ENCODE peak calls at places on chromosome 22, in six cellular contexts. One of them, this sample, is unnamed.

GRCh38 chr22:43128928-43129424 is 14.2 kb downstream of the MCAT start:
- DNase-seq in PC-3: no peak
- DNase-seq in GM23248: no peak
- DNase-seq in ovary: no peak
- DNase-seq in A549: no peak
- DNase-seq in mammary epithelial cell: no peak
- DNase-seq in this sample: peak; percentile 67

GRCh38 chr22:38221908-38222796 is 20.4 kb downstream of the MAFF start:
- DNase-seq in PC-3: no peak
- DNase-seq in GM23248: no peak
- DNase-seq in ovary: no peak
- DNase-seq in A549: no peak
- DNase-seq in mammary epithelial cell: no peak
- DNase-seq in this sample: no peak

GRCh38 chr22:43392385-43392989 is 19.3 kb upstream of the MPPED1 start:
- DNase-seq in PC-3: no peak
- DNase-seq in GM23248: no peak
- DNase-seq in ovary: no peak
- DNase-seq in A549: no peak
- DNase-seq in mammary epithelial cell: no peak
- DNase-seq in this sample: no peak

GRCh38 chr22:36729321-36729720 is 25.8 kb upstream of the CACNG2 start:
- DNase-seq in PC-3: no peak
- DNase-seq in GM23248: no peak
- DNase-seq in ovary: no peak
- DNase-seq in A549: no peak
- DNase-seq in mammary epithelial cell: no peak
- DNase-seq in this sample: no peak

GRCh38 chr22:25770333-25770732 is 28.3 kb downstream of the MYO18B start:
- DNase-seq in PC-3: no peak
- DNase-seq in GM23248: no peak
- DNase-seq in ovary: no peak
- DNase-seq in A549: no peak
- DNase-seq in mammary epithelial cell: no peak
- DNase-seq in this sample: no peak

GRCh38 chr22:36252754-36253522 is at the start of gene APOL1:
- DNase-seq in PC-3: no peak
- DNase-seq in GM23248: peak; percentile 77
- DNase-seq in ovary: peak; percentile 54
- DNase-seq in A549: peak; percentile 19
- DNase-seq in mammary epithelial cell: no peak
- DNase-seq in this sample: peak; percentile 94

GRCh38 chr22:23207786-23208325 is 27.5 kb downstream of the BCR start:
- DNase-seq in PC-3: no peak
- DNase-seq in GM23248: no peak
- DNase-seq in ovary: no peak
- DNase-seq in A549: no peak
- DNase-seq in mammary epithelial cell: no peak
- DNase-seq in this sample: no peak

GRCh38 chr22:47681766-47682165 is 919.3 kb downstream of the TBC1D22A start:
- DNase-seq in PC-3: no peak
- DNase-seq in GM23248: no peak
- DNase-seq in ovary: no peak
- DNase-seq in A549: no peak
- DNase-seq in mammary epithelial cell: no peak
- DNase-seq in this sample: no peak

GRCh38 chr22:17969732-17970131 is 54.6 kb downstream of the MICAL3 start:
- DNase-seq in PC-3: peak; percentile 31
- DNase-seq in GM23248: peak; percentile 92
- DNase-seq in ovary: peak; percentile 29
- DNase-seq in A549: peak; percentile 89
- DNase-seq in mammary epithelial cell: peak; percentile 58
- DNase-seq in this sample: no peak

DNA sequence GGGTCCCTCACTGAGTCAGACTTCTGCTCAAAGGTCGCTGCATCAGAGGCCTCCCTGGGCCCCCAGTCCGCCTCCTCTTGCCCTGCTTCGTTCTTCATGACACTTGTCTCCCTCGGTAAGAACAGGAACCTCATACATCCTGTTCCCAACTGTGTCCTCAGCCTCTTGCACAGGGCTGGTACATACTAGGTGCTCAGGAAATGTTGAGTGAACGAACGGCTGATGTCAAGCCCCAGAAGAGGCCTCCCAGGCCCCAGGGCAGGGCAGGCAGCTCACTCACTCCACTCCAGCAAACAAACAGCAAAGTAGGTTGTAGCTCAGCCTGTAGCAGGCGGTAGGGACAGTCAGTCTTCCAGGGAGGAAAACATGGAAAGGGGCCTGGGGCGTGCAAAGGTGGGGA is 17.2 kb downstream of the SYNGR1 start:
- DNase-seq in PC-3: no peak
- DNase-seq in GM23248: no peak
- DNase-seq in ovary: no peak
- DNase-seq in A549: no peak
- DNase-seq in mammary epithelial cell: no peak
- DNase-seq in this sample: no peak
- H3K4me3 ChIP-seq in PC-3: no peak overlapping the region
- H3K4me3 ChIP-seq in GM23248: no peak overlapping the region
- H3K4me3 ChIP-seq in ovary: no peak overlapping the region
- H3K4me3 ChIP-seq in A549: no peak overlapping the region
- H3K4me3 ChIP-seq in mammary epithelial cell: no peak overlapping the region
- H3K4me3 ChIP-seq in this sample: no peak overlapping the region

DNA sequence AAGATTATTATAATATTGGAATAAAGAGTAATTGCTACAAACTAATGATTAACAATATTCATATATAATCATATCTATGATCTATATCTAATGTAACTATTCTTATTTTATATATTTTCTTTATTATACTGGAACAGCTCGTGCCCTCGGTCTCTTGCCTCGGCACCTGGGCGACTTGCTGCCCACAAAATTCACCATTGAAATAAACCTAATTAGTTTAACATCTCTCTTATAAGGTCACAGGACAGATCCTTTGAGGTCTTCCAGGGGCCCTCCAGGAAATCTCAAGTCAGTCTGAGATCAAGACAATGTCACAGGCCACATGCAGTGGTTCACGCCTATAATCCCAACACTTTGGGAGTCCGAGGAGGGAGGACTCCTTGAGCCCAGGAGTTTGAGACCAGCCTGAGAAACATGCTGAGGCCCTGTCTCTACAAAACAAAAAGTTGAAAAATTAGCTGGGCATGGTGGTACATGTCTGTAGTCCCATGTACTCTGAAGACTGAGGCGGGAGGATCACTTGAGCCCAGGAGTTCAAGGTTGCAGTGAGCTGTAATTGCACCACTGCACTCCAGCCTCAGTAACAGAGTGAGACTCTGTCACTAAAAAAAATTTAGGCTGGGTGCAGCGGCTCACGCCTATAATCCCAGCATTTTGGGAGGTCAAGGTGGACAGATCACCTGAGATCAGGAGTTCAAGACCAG is 6.6 kb upstream of the TXNRD2 start:
- DNase-seq in PC-3: no peak
- DNase-seq in GM23248: no peak
- DNase-seq in ovary: no peak
- DNase-seq in A549: no peak
- DNase-seq in mammary epithelial cell: no peak
- DNase-seq in this sample: no peak
- H3K27ac ChIP-seq in PC-3: no peak overlapping the region
- H3K27ac ChIP-seq in GM23248: peak overlapping the region; percentile 31
- H3K27ac ChIP-seq in ovary: no peak overlapping the region
- H3K27ac ChIP-seq in A549: no peak overlapping the region
- H3K27ac ChIP-seq in mammary epithelial cell: no peak overlapping the region
- H3K27ac ChIP-seq in this sample: no peak overlapping the region

DNA sequence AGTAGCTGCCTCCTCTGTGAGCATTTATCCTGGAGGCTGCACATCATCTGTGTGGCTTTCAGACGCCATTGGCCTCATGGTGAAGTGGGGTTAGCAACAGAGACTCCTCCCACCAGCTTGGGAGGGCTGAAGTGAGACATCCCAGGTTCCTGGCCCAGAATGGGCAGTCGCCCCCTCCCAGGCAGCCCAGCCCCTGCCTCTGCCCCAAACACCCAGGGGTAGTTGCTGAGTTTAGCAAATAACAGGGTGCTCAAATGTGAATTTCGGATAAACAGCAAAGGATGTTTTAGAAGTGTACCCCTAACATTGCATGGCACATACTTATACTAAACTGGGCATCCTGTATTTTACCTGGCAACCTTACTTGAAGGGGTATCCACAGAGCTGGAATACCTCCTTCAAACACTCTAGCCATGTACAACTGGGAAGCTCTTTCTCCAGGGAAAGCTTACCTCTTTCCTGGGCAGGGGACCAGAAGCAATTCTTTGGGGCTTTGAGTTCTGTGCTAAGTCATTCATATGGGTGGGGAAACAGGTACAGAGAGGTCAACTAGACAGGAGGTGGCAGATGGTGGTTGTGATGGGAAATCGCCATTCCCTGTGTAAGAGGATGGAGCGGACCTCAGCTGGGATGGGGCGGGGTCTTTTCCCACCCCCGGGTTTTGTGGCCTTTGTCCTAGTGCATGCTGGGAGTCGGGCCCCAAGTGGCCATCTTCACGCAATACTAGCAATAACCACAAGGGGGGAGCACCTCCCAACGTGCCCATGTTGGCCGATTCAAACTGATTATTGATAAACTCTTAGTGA is 19.3 kb downstream of the MTFP1 start:
- DNase-seq in PC-3: peak; percentile 65
- DNase-seq in GM23248: peak; percentile 74
- DNase-seq in ovary: no peak
- DNase-seq in A549: peak; percentile 62
- DNase-seq in mammary epithelial cell: peak; percentile 34
- DNase-seq in this sample: peak; percentile 66
- H3K4me3 ChIP-seq in PC-3: no peak overlapping the region
- H3K4me3 ChIP-seq in GM23248: no peak overlapping the region
- H3K4me3 ChIP-seq in ovary: no peak overlapping the region
- H3K4me3 ChIP-seq in A549: no peak overlapping the region
- H3K4me3 ChIP-seq in mammary epithelial cell: no peak overlapping the region
- H3K4me3 ChIP-seq in this sample: no peak overlapping the region

DNA sequence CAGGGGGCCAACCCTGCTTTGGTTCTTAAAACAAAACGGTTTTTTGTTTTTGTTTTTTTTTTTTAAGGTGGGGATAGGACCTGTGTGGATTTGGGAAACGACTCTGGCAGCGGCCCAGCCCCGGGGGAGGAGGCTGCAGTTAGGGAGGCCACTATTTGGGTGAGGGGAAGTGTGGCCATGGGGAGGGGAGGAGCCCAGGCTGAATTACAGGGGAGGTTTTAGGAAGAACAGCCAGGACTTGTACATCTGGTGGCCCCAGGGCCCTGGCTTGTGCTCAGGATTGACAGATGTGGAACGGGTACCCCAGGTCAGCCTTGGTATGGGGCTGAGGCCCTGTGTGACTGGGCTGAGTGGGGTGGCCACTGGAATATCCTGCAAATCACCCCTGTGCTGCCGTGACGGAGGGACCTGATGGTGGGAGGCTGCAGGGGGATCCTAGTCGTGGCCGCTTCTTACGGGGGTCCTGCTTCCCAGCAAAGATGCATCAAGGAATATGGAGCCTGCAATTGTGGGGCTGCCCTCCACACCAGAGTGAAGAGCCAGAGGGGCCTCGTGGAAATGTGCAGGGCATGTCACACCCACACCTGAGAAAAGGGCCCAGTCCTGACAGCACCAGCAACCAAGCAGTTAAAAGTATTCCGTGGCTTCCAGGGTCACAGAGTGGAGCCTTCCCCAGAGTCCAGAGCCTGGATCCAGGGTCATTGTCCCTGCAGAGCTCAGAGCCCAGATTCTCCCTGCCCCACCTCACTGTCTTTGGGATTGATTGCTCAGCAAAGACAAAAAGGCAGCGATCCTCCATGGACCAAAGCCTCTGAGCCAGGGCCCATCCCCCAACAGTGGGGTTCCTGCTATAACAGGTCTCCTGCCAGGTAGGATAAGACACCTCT is 55.2 kb upstream of the WNT7B start:
- DNase-seq in PC-3: no peak
- DNase-seq in GM23248: no peak
- DNase-seq in ovary: no peak
- DNase-seq in A549: no peak
- DNase-seq in mammary epithelial cell: no peak
- DNase-seq in this sample: no peak
- H3K27ac ChIP-seq in PC-3: no peak overlapping the region
- H3K27ac ChIP-seq in GM23248: no peak overlapping the region
- H3K27ac ChIP-seq in ovary: peak overlapping the region; percentile 30
- H3K27ac ChIP-seq in A549: no peak overlapping the region
- H3K27ac ChIP-seq in mammary epithelial cell: no peak overlapping the region
- H3K27ac ChIP-seq in this sample: no peak overlapping the region

GRCh38 chr22:46084943-46085830 is 65.1 kb upstream of the PPARA start:
- DNase-seq in PC-3: peak; percentile 76
- DNase-seq in GM23248: peak; percentile 97
- DNase-seq in ovary: peak; percentile 86
- DNase-seq in A549: peak; percentile 79
- DNase-seq in mammary epithelial cell: peak; percentile 89
- DNase-seq in this sample: no peak

GRCh38 chr22:46087336-46087690 is 63.0 kb upstream of the PPARA start:
- DNase-seq in PC-3: no peak
- DNase-seq in GM23248: no peak
- DNase-seq in ovary: no peak
- DNase-seq in A549: no peak
- DNase-seq in mammary epithelial cell: no peak
- DNase-seq in this sample: no peak

GRCh38 chr22:46087816-46088277 is 62.5 kb upstream of the PPARA start:
- DNase-seq in PC-3: no peak
- DNase-seq in GM23248: peak; percentile 96
- DNase-seq in ovary: peak; percentile 88
- DNase-seq in A549: peak; percentile 67
- DNase-seq in mammary epithelial cell: peak; percentile 84
- DNase-seq in this sample: no peak

GRCh38 chr22:46085831-46086576 is 64.3 kb upstream of the PPARA start:
- DNase-seq in PC-3: peak; percentile 90
- DNase-seq in GM23248: peak; percentile 90
- DNase-seq in ovary: peak; percentile 74
- DNase-seq in A549: peak; percentile 90
- DNase-seq in mammary epithelial cell: peak; percentile 90
- DNase-seq in this sample: peak; percentile 95

GRCh38 chr22:46086577-46087335 is 63.6 kb upstream of the PPARA start:
- DNase-seq in PC-3: no peak
- DNase-seq in GM23248: peak; percentile 86
- DNase-seq in ovary: no peak
- DNase-seq in A549: no peak
- DNase-seq in mammary epithelial cell: peak; percentile 72
- DNase-seq in this sample: no peak
- H3K4me3 ChIP-seq in PC-3: peak overlapping the region; percentile 94
- H3K4me3 ChIP-seq in GM23248: peak overlapping the region; percentile 97
- H3K4me3 ChIP-seq in ovary: peak overlapping the region; percentile 34
- H3K4me3 ChIP-seq in A549: peak overlapping the region; percentile 52
- H3K4me3 ChIP-seq in mammary epithelial cell: peak overlapping the region; percentile 95
- H3K4me3 ChIP-seq in this sample: no peak overlapping the region